ENCODE peak calls at places on chromosomes 16 and 17, in nine cellular contexts. L is BJ; E is RPMI8226; X is stimulated activated CD4-positive, alpha-beta T cell treated with anti-CD3 and anti-CD28 coated beads, Interleukin-1b, Interleukin-23, amount 100 ng/mL, for 24 hours; F is cardiac fibroblast; J is NCI-H345; H is NCI-H69; A is T-helper 9 cell; D is AG09309. C is an unnamed sample.

GRCh38 chr17:18070861-18071340 is 16.8 kb upstream of the DRG2 start:
- DNase-seq in L (no peak), E (peak), X (no peak), F (peak), J (no peak), H (peak), A (no peak), D (no peak), C (no peak)

GRCh38 chr17:48543854-48544355 is 1.0 kb downstream of the HOXB2 start:
- DNase-seq in L (no peak), E (no peak), X (no peak), F (no peak), J (no peak), H (peak), A (no peak), D (no peak), C (no peak)

GRCh38 chr17:82019905-82020873 is 2.5 kb downstream of the CENPX start:
- DNase-seq in L (no peak), E (peak), X (peak), F (peak), J (peak), H (peak), A (peak), D (no peak), C (peak)

GRCh38 chr17:76868176-76868668 is at the start of gene MGAT5B:
- DNase-seq in L (no peak), E (peak), X (peak), F (peak), J (peak), H (peak), A (peak), D (no peak), C (peak)

GRCh38 chr17:81002409-81003361 is 11.0 kb downstream of the CHMP6 start:
- DNase-seq in L (no peak), E (peak), X (no peak), F (peak), J (peak), H (peak), A (no peak), D (no peak), C (no peak)

GRCh38 chr17:76271669-76272540 is 6.8 kb downstream of the UBALD2 start:
- DNase-seq in L (no peak), E (peak), X (peak), F (no peak), J (no peak), H (no peak), A (peak), D (no peak), C (peak)

GRCh38 chr17:45430738-45431530 is 1.7 kb downstream of the ARHGAP27 start:
- DNase-seq in L (no peak), E (peak), X (no peak), F (no peak), J (no peak), H (no peak), A (no peak), D (no peak), C (peak)

GRCh38 chr17:58121925-58122324 is 26.3 kb upstream of the OR4D1 start:
- DNase-seq in L (no peak), E (peak), X (no peak), F (peak), J (peak), H (peak), A (peak), D (no peak), C (peak)

GRCh38 chr17:63550816-63551639 is 751 bp downstream of the DCAF7 start:
- DNase-seq in L (no peak), E (peak), X (no peak), F (peak), J (no peak), H (peak), A (no peak), D (no peak), C (peak)

GRCh38 chr17:48187867-48188608 is 80.5 kb downstream of the SNX11 start:
- DNase-seq in L (no peak), E (no peak), X (no peak), F (no peak), J (peak), H (peak), A (no peak), D (no peak), C (no peak)

GRCh38 chr17:1762906-1763829 is 1.3 kb downstream of the SERPINF1 start:
- DNase-seq in L (no peak), E (no peak), X (no peak), F (peak), J (no peak), H (peak), A (no peak), D (no peak), C (no peak)

GRCh38 chr17:17084941-17085340 is 42.7 kb downstream of the MPRIP start:
- DNase-seq in L (no peak), E (no peak), X (no peak), F (no peak), J (no peak), H (no peak), A (no peak), D (no peak), C (no peak)

GRCh38 chr17:8865385-8865784 is 2.1 kb downstream of the PIK3R6 start:
- DNase-seq in L (no peak), E (no peak), X (no peak), F (no peak), J (no peak), H (no peak), A (no peak), D (no peak), C (no peak)

GRCh38 chr17:49031965-49032928 is 35.1 kb downstream of the IGF2BP1 start:
- DNase-seq in L (no peak), E (peak), X (no peak), F (peak), J (peak), H (peak), A (no peak), D (peak), C (peak)

GRCh38 chr17:80959330-80960036 is 32.2 kb upstream of the CHMP6 start:
- DNase-seq in L (peak), E (no peak), X (no peak), F (peak), J (no peak), H (no peak), A (no peak), D (peak), C (no peak)

GRCh38 chr16:69917739-69918138 is 33.4 kb upstream of the CLEC18A start:
- DNase-seq in L (peak), E (no peak), X (no peak), F (peak), J (no peak), H (no peak), A (no peak), D (peak), C (no peak)

GRCh38 chr17:74135391-74136167 is 67.9 kb upstream of the RPL38 start:
- DNase-seq in L (no peak), E (no peak), X (no peak), F (no peak), J (no peak), H (no peak), A (no peak), D (no peak), C (no peak)

GRCh38 chr17:64455993-64456885 is 7.3 kb downstream of the MILR1 start:
- DNase-seq in L (no peak), E (peak), X (no peak), F (no peak), J (no peak), H (peak), A (no peak), D (no peak), C (peak)

GRCh38 chr17:50052822-50053653 is 2.9 kb upstream of the ITGA3 start:
- DNase-seq in L (no peak), E (no peak), X (no peak), F (no peak), J (no peak), H (peak), A (no peak), D (no peak), C (no peak)

GRCh38 chr17:1137465-1137894 is 42.3 kb downstream of the ABR start:
- DNase-seq in L (no peak), E (peak), X (no peak), F (peak), J (no peak), H (no peak), A (no peak), D (no peak), C (no peak)

GRCh38 chr17:1030684-1031557 is 34.0 kb downstream of the TIMM22 start:
- DNase-seq in L (no peak), E (no peak), X (no peak), F (no peak), J (no peak), H (no peak), A (no peak), D (no peak), C (no peak)

GRCh38 chr16:72905581-72905980 is 142.3 kb downstream of the ZFHX3 start:
- DNase-seq in L (no peak), E (no peak), X (no peak), F (peak), J (no peak), H (no peak), A (no peak), D (no peak), C (no peak)

GRCh38 chr17:20997711-20998570 is 44.9 kb downstream of the USP22 start:
- DNase-seq in L (no peak), E (no peak), X (no peak), F (no peak), J (no peak), H (no peak), A (no peak), D (no peak), C (no peak)